ENCODE peak calls at places on chromosomes 4 and X, in eight cellular contexts. B is naive thymus-derived CD8-positive, alpha-beta T cell; W is NCI-H1092; E is stromal cell of bone marrow; S is dermis blood vessel endothelial cell; X is HS-5; G is activated T-helper 1 cell treated with Interleukin-2 at 50 U/mL for 16 hours; H is H7. A is an unnamed sample.

GRCh38 chrX:100720301-100720700 is 11.6 kb downstream of the SYTL4 start:
- DNase-seq in B (no peak), W (peak), E (no peak), S (no peak), X (no peak), G (no peak), H (no peak), A (no peak)

GRCh38 chr4:185998791-185999190 is 70.2 kb upstream of the TLR3 start:
- DNase-seq in B (no peak), W (no peak), E (no peak), S (no peak), X (no peak), G (no peak), H (no peak), A (no peak)

GRCh38 chr4:186201535-186202230 is 10.3 kb downstream of the CYP4V2 start:
- DNase-seq in B (peak), W (no peak), E (no peak), S (peak), X (no peak), G (peak), H (peak), A (no peak)

GRCh38 chrX:108516184-108516583 is 76.5 kb downstream of the COL4A5 start:
- DNase-seq in B (no peak), W (no peak), E (no peak), S (peak), X (no peak), G (no peak), H (no peak), A (no peak)

GRCh38 chr4:20506827-20507226 is 193.4 kb upstream of the PACRGL start:
- DNase-seq in B (no peak), W (no peak), E (peak), S (peak), X (peak), G (no peak), H (no peak), A (no peak)

GRCh38 chrX:97692575-97692974 is 808.9 kb downstream of the RPA4 start:
- DNase-seq in B (no peak), W (no peak), E (no peak), S (no peak), X (no peak), G (no peak), H (no peak), A (no peak)

GRCh38 chr4:16794816-16795445 is 103.5 kb downstream of the LDB2 start:
- DNase-seq in B (no peak), W (no peak), E (peak), S (peak), X (peak), G (no peak), H (peak), A (no peak)

GRCh38 chr4:150619032-150619431 is 37.1 kb downstream of the MAB21L2 start:
- DNase-seq in B (no peak), W (no peak), E (peak), S (no peak), X (no peak), G (no peak), H (no peak), A (no peak)

GRCh38 chr4:124640037-124640730 is 72.3 kb downstream of the ANKRD50 start:
- DNase-seq in B (no peak), W (no peak), E (peak), S (peak), X (peak), G (no peak), H (no peak), A (peak)

GRCh38 chr4:99712530-99712929 is 54.9 kb upstream of the C4orf54 start:
- DNase-seq in B (no peak), W (no peak), E (no peak), S (no peak), X (no peak), G (no peak), H (no peak), A (no peak)

GRCh38 chrX:138930546-138930945 is 219.0 kb upstream of the FGF13 start:
- DNase-seq in B (no peak), W (no peak), E (no peak), S (no peak), X (no peak), G (no peak), H (no peak), A (no peak)

GRCh38 chr4:144579411-144580020 is 66.4 kb upstream of the HHIP start:
- DNase-seq in B (no peak), W (no peak), E (no peak), S (peak), X (peak), G (no peak), H (no peak), A (no peak)

GRCh38 chrX:38004046-38004445 is 2.3 kb upstream of the SYTL5 start:
- DNase-seq in B (no peak), W (no peak), E (no peak), S (no peak), X (no peak), G (no peak), H (no peak), A (no peak)

GRCh38 chrX:1883772-1884171 is 268.9 kb downstream of the ASMT start:
- DNase-seq in B (no peak), W (no peak), E (no peak), S (no peak), X (no peak), G (no peak), H (no peak), A (no peak)

GRCh38 chrX:118420462-118420861 is 74.6 kb downstream of the WDR44 start:
- DNase-seq in B (no peak), W (no peak), E (peak), S (peak), X (no peak), G (no peak), H (no peak), A (peak)

GRCh38 chrX:77505227-77505626 is 58.0 kb downstream of the FGF16 start:
- DNase-seq in B (no peak), W (no peak), E (peak), S (peak), X (no peak), G (no peak), H (no peak), A (no peak)

GRCh38 chr4:16269742-16270522 is 43.7 kb upstream of the TAPT1 start:
- DNase-seq in B (no peak), W (no peak), E (peak), S (no peak), X (peak), G (no peak), H (no peak), A (no peak)

GRCh38 chr4:6852582-6852981 is 57.0 kb upstream of the TBC1D14 start:
- DNase-seq in B (no peak), W (no peak), E (no peak), S (no peak), X (no peak), G (no peak), H (no peak), A (no peak)

GRCh38 chrX:10502961-10503360 is 117.4 kb downstream of the MID1 start:
- DNase-seq in B (no peak), W (no peak), E (no peak), S (no peak), X (no peak), G (no peak), H (no peak), A (no peak)